ENCODE peak calls at places on chromosomes 12 and 14, in six cellular contexts. Q, E, D, Z, X and W are unnamed samples.

GRCh38 chr14:25042362-25043299 is 7.3 kb downstream of the STXBP6 start:
- DNase-seq in X (peak), Q (no peak), D (peak), E (peak), Z (no peak), W (no peak)

GRCh38 chr12:45671254-45671653 is 58.3 kb upstream of the ARID2 start:
- DNase-seq in X (no peak), D (peak), Z (no peak), E (no peak), Q (no peak), W (no peak)

GRCh38 chr14:42884100-42884499 is 1277.4 kb downstream of the LRFN5 start:
- DNase-seq in E (peak), X (no peak), D (no peak), Q (no peak), Z (no peak), W (no peak)

GRCh38 chr12:12562016-12562483 is 613 bp downstream of the DUSP16 start:
- DNase-seq in E (no peak), Q (peak), D (peak), X (peak), Z (no peak), W (no peak)

GRCh38 chr12:46299846-46300245 is 31.0 kb upstream of the SLC38A1 start:
- DNase-seq in X (no peak), E (no peak), Q (no peak), Z (no peak), D (no peak), W (no peak)

GRCh38 chr12:51421266-51421884 is 3.3 kb upstream of the SLC4A8 start:
- DNase-seq in X (peak), D (peak), E (peak), Z (no peak), Q (peak), W (peak)

GRCh38 chr14:77580964-77581505 is 35.4 kb downstream of the SPTLC2 start:
- DNase-seq in D (no peak), Q (no peak), X (no peak), E (peak), Z (no peak), W (no peak)

GRCh38 chr14:88323086-88323519 is at the start of gene KCNK10:
- DNase-seq in E (no peak), Q (no peak), X (no peak), D (no peak), Z (no peak), W (peak)

GRCh38 chr12:53492188-53492587 is 7.1 kb downstream of the MAP3K12 start:
- DNase-seq in X (peak), Q (peak), Z (no peak), D (no peak), E (no peak), W (no peak)

GRCh38 chr14:69045857-69046351 is 66.8 kb upstream of the ACTN1 start:
- DNase-seq in X (peak), Q (no peak), D (peak), Z (no peak), E (no peak), W (no peak)

GRCh38 chr12:52358575-52359350 is 8.5 kb downstream of the KRT85 start:
- DNase-seq in X (no peak), D (no peak), E (no peak), Q (no peak), Z (no peak), W (no peak)

GRCh38 chr14:64763801-64764511 is 59.7 kb downstream of the PLEKHG3 start:
- DNase-seq in Q (peak), Z (no peak), X (no peak), E (no peak), D (no peak), W (peak)

GRCh38 chr12:83821967-83822366 is 1090.6 kb downstream of the SLC6A15 start:
- DNase-seq in X (no peak), Q (no peak), Z (no peak), E (no peak), D (no peak), W (no peak)

GRCh38 chr14:77556946-77557345 is 58.3 kb upstream of the ISM2 start:
- DNase-seq in Q (no peak), Z (no peak), E (no peak), D (no peak), X (no peak), W (no peak)

GRCh38 chr14:100629696-100630095 is 42.5 kb upstream of the BEGAIN start:
- DNase-seq in Q (no peak), D (no peak), E (peak), X (no peak), Z (no peak), W (no peak)

GRCh38 chr12:108333898-108334699 is 5.0 kb downstream of the CMKLR1 start:
- DNase-seq in X (no peak), Q (no peak), D (no peak), Z (no peak), E (no peak), W (no peak)

GRCh38 chr12:84842406-84843013 is 70.1 kb downstream of the SLC6A15 start:
- DNase-seq in Z (no peak), Q (peak), D (no peak), X (peak), E (peak), W (no peak)

GRCh38 chr12:122995503-122996187 is 15.2 kb downstream of the ARL6IP4 start:
- DNase-seq in Q (no peak), D (peak), E (no peak), X (no peak), Z (no peak), W (no peak)

GRCh38 chr12:109580684-109581333 is 7.2 kb downstream of the MVK start:
- DNase-seq in D (no peak), E (no peak), X (no peak), Q (no peak), Z (no peak), W (no peak)

GRCh38 chr14:59154383-59154782 is 34.1 kb upstream of the DAAM1 start:
- DNase-seq in X (no peak), Z (no peak), D (no peak), E (no peak), Q (no peak), W (no peak)

GRCh38 chr14:41629876-41630275 is 23.2 kb downstream of the LRFN5 start:
- DNase-seq in Z (no peak), E (no peak), X (no peak), D (no peak), Q (no peak), W (no peak)

GRCh38 chr14:50541159-50541567 is 8.8 kb upstream of the MAP4K5 start:
- DNase-seq in D (no peak), Q (no peak), Z (no peak), E (no peak), X (no peak), W (no peak)

GRCh38 chr12:76558684-76559276 is 791 bp downstream of the OSBPL8 start:
- DNase-seq in Q (peak), Z (peak), X (peak), D (peak), E (no peak), W (peak)

GRCh38 chr12:89138048-89138852 is 214.1 kb downstream of the DUSP6 start:
- DNase-seq in D (no peak), E (no peak), X (no peak), Q (no peak), Z (no peak), W (no peak)

GRCh38 chr14:105855893-105856675 is 329.7 kb downstream of the TMEM121 start:
- DNase-seq in X (no peak), Z (no peak), E (no peak), D (peak), Q (no peak), W (no peak)

GRCh38 chr12:45601888-45602287 is 127.6 kb upstream of the ARID2 start:
- DNase-seq in Z (no peak), X (no peak), Q (no peak), E (no peak), D (no peak), W (no peak)

GRCh38 chr14:73764881-73765280 is 50.7 kb upstream of the PNMA1 start:
- DNase-seq in X (no peak), E (no peak), Z (peak), Q (no peak), D (peak), W (no peak)

GRCh38 chr12:92912052-92912451 is 17.0 kb downstream of the EEA1 start:
- DNase-seq in X (no peak), E (peak), Z (no peak), D (no peak), Q (no peak), W (no peak)

GRCh38 chr14:74591899-74592298 is 20.1 kb downstream of the LTBP2 start:
- DNase-seq in X (peak), D (no peak), Q (no peak), E (no peak), Z (no peak), W (no peak)

GRCh38 chr12:82314406-82314892 is 43.7 kb downstream of the CCDC59 start:
- DNase-seq in X (peak), E (no peak), Z (no peak), D (no peak), Q (no peak), W (no peak)
- TF ChIP-seq CTCF in X (no peak), E (no peak), Z (no peak), D (no peak), Q (no peak), W (no peak)

DNA sequence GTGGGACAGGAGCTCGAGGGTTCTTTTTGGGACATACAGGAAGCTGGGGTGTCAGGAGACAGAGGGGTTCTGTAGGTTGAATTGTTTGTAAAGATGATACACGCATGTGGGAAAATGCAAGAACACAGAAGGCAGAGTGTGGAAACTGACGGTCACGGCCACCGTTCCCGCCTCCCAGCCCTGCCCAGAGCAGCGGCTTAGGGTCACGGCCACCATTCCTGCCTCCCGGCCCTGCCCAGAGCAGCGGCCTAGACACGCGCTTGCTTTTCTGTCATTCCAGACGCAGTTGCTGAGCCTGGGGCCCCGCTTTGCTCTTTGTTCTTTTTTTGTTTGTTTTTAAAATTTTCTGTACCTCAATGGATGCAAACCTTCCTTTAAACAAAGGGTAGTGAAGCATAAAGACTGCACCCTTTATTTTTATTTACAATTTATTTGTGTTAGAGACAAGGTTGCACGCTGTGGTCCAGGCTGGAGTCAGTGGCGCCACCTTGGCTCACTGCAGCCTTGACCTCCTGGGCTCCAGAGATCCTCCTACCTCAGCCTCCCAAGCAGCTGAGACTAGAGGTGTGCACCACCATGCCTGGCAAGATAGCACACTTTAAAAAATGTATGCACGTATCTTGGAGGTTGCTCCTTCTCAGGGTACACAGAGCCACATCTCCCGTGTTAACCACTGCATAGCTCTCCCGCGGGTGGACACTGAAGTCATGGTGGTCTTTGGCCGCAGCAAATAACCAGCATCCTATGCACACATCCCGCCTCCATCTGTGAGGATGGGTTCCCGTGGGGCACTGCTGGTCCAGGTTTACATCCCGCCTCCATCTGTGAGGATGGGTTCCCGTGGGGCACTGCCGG is 142.3 kb downstream of the ADGRD1 start:
- DNase-seq in D (no peak), E (no peak), Q (no peak), X (no peak), Z (peak), W (peak)
- TF ChIP-seq CTCF in D (no peak), E (no peak), Q (no peak), X (no peak), Z (no peak), W (no peak)

GRCh38 chr12:99522456-99522855 is 125.1 kb upstream of the GARIN6 start:
- DNase-seq in Q (no peak), Z (no peak), X (no peak), E (no peak), D (no peak), W (no peak)

GRCh38 chr12:99528478-99528877 is 119.1 kb upstream of the GARIN6 start:
- DNase-seq in X (no peak), E (no peak), Q (no peak), D (no peak), Z (no peak), W (no peak)

GRCh38 chr12:99521664-99522063 is 125.9 kb upstream of the GARIN6 start:
- DNase-seq in Q (no peak), Z (no peak), X (no peak), E (no peak), D (no peak), W (no peak)

GRCh38 chr12:99523853-99524252 is 123.7 kb upstream of the GARIN6 start:
- DNase-seq in E (no peak), Q (no peak), Z (no peak), D (no peak), X (no peak), W (no peak)
- TF ChIP-seq CTCF in E (no peak), Q (no peak), Z (no peak), D (no peak), X (no peak), W (no peak)

DNA sequence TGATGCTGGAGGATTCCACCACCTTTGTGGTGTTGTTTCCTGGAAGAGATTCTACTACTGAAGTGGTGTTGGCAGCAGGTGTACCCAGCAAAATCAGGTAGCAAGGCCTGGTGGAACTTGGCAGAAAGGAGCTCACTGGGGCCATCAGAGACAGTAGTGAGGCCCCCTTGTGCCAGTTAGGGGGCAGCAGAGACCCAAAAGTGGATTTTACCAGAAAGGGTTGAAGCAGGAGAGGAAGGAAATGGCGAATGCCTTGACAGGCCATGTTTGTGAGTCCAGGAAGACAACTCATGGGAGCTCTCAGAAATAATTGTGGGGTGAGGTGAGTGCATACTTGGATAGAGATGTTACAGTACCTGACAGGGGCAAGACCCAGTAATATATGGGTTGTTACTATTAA is 137.7 kb upstream of the FGD4 start:
- DNase-seq in E (no peak), X (no peak), Q (peak), D (no peak), Z (no peak), W (no peak)
- TF ChIP-seq CTCF in E (no peak), X (peak), Q (peak), D (no peak), Z (no peak), W (no peak)

GRCh38 chr12:65681226-65681625 is 143.1 kb upstream of the HMGA2 start:
- DNase-seq in X (no peak), D (no peak), Q (no peak), E (no peak), Z (no peak), W (no peak)

GRCh38 chr12:65684906-65685305 is 139.4 kb upstream of the HMGA2 start:
- DNase-seq in X (no peak), Z (no peak), Q (no peak), E (no peak), D (no peak), W (no peak)

GRCh38 chr12:65689508-65689907 is 134.8 kb upstream of the HMGA2 start:
- DNase-seq in E (no peak), Q (no peak), X (no peak), Z (no peak), D (no peak), W (no peak)

GRCh38 chr12:65682145-65682544 is 142.1 kb upstream of the HMGA2 start:
- DNase-seq in E (no peak), Q (no peak), X (no peak), Z (no peak), D (no peak), W (no peak)

GRCh38 chr12:65685514-65685913 is 138.8 kb upstream of the HMGA2 start:
- DNase-seq in D (no peak), E (no peak), Z (no peak), X (peak), Q (no peak), W (no peak)
- TF ChIP-seq CTCF in D (peak), E (peak), Z (no peak), X (peak), Q (peak), W (peak)

GRCh38 chr14:56561586-56561985 is 18.0 kb upstream of the TMEM260 start:
- DNase-seq in X (no peak), Z (no peak), D (no peak), Q (no peak), E (no peak), W (no peak)

GRCh38 chr14:56552615-56553014 is 27.0 kb upstream of the TMEM260 start:
- DNase-seq in Q (peak), X (no peak), D (no peak), Z (no peak), E (no peak), W (no peak)

GRCh38 chr14:56554301-56554700 is 25.3 kb upstream of the TMEM260 start:
- DNase-seq in D (no peak), Q (no peak), X (no peak), Z (no peak), E (no peak), W (no peak)

GRCh38 chr14:56555921-56556570 is 23.6 kb upstream of the TMEM260 start:
- DNase-seq in E (peak), Z (no peak), D (no peak), X (peak), Q (no peak), W (no peak)
- TF ChIP-seq CTCF in E (peak), Z (no peak), D (peak), X (peak), Q (peak), W (peak)

GRCh38 chr12:124718052-124718451 is 145.6 kb downstream of the SCARB1 start:
- DNase-seq in Z (no peak), D (no peak), E (no peak), X (no peak), Q (no peak), W (no peak)

GRCh38 chr12:124721501-124722154 is 142.0 kb downstream of the SCARB1 start:
- DNase-seq in X (no peak), Z (no peak), E (no peak), D (no peak), Q (no peak), W (no peak)

GRCh38 chr12:124720687-124721500 is 142.8 kb downstream of the SCARB1 start:
- DNase-seq in Q (peak), Z (no peak), D (peak), E (no peak), X (no peak), W (no peak)

GRCh38 chr12:124718458-124718857 is 145.2 kb downstream of the SCARB1 start:
- DNase-seq in E (no peak), Z (no peak), D (no peak), Q (no peak), X (no peak), W (no peak)

DNA sequence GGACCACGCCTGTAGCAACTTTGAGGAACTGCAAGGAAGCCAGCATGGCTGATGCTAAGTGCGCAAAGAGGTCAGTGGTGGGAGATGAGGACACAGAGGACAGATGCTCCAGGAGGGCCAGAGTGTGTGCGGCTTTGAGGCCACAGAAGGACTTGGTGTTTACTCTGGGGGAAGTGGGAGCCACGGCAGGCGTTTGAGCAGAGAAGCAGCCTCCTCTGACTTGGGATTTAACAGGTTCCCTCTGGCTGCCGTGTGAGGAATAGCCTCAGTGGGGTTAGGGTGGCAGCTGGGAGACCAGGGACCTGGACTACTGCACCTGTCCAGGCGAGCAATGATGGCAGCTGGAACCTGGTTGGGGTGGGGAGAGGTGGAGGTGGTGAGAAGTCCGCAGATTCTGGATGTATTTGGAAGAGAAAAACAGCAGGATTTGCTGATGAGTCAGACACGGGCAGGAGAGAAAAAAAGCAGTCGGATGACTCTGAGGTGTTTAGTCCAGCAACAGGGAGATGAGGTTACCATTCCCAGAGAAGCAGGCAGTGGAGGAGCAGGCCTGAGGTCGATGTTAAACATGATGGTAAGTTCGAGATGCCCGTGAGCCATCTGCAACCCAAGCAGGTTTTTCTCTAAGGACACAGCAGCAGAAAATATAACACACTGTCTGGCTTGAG is 143.5 kb downstream of the SCARB1 start:
- DNase-seq in E (peak), D (no peak), Z (no peak), X (no peak), Q (peak), W (no peak)
- TF ChIP-seq CTCF in E (peak), D (peak), Z (peak), X (peak), Q (peak), W (peak)

GRCh38 chr12:4387607-4388006 is 8.1 kb upstream of the FGF23 start:
- DNase-seq in E (no peak), Z (no peak), Q (no peak), X (no peak), D (no peak), W (no peak)

GRCh38 chr12:4380332-4380731 is 820 bp upstream of the FGF23 start:
- DNase-seq in X (no peak), E (no peak), D (no peak), Z (no peak), Q (no peak), W (no peak)

GRCh38 chr12:4386756-4387155 is 7.2 kb upstream of the FGF23 start:
- DNase-seq in Z (no peak), X (no peak), Q (no peak), D (no peak), E (no peak), W (no peak)

GRCh38 chr12:4379410-4379809 is at the start of gene FGF23:
- DNase-seq in X (peak), Q (no peak), Z (no peak), E (no peak), D (peak), W (peak)

DNA sequence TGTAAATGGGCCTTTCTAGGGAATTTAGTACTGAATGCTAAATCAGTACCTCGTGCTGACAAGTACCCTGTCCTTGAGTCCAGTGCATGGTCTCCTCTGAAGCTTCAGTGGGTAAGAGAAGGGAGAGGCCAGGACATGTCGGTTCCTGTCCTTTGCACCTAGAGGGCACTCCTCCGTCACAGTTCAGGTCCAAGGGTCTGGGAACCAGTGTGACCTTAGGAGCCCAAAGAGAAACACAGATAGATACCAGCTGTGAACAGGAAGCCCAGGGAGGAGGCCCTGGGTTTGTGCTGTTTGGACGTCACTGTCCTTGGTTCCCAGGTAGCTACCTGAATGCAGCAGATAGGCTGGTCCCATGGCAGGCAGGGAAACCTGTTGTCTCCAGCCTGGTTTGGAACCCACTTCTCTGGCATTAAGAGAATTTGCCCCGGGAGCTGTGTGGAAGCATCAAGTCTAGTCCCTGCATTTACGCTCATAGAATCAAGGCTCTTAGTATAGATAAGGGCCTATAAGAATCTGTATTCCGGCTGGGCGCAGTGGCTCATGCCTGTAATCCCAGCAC is 3.9 kb upstream of the FGF23 start:
- DNase-seq in Z (no peak), D (no peak), X (peak), E (no peak), Q (peak), W (no peak)
- TF ChIP-seq CTCF in Z (no peak), D (peak), X (no peak), E (no peak), Q (peak), W (no peak)

GRCh38 chr12:114684098-114684869 is at the start of gene TBX3:
- DNase-seq in E (peak), D (peak), X (peak), Z (peak), Q (peak), W (peak)
- TF ChIP-seq CTCF in E (peak), D (peak), X (peak), Z (peak), Q (peak), W (peak)